ENCODE peak calls at places on chromosomes 4 and X, in ten cellular contexts. One of them, this sample, is unnamed.
A peak's percentile ranks its signal among the peaks of the same experiment; 100 is the strongest.

GRCh38 chr4:65671402-65671801 is 1.1 kb upstream of the EPHA5 start:
- DNase-seq in epithelial cell of prostate: no peak
- DNase-seq in caudate nucleus: no peak
- DNase-seq in right lobe of liver: no peak
- DNase-seq in psoas muscle: no peak
- DNase-seq in uterus: no peak
- DNase-seq in endodermal cell: no peak
- DNase-seq in mesendoderm: peak; percentile 8
- DNase-seq in right atrium auricular region: no peak
- DNase-seq in HL-60: no peak
- DNase-seq in this sample: no peak

GRCh38 chrX:154467556-154467955 is 9.5 kb downstream of the PLXNA3 start:
- DNase-seq in epithelial cell of prostate: no peak
- DNase-seq in caudate nucleus: no peak
- DNase-seq in right lobe of liver: peak; percentile 12
- DNase-seq in psoas muscle: no peak
- DNase-seq in uterus: no peak
- DNase-seq in endodermal cell: no peak
- DNase-seq in mesendoderm: no peak
- DNase-seq in right atrium auricular region: no peak
- DNase-seq in HL-60: no peak
- DNase-seq in this sample: no peak

GRCh38 chr4:137627938-137628460 is 95.7 kb upstream of the PCDH18 start:
- DNase-seq in epithelial cell of prostate: no peak
- DNase-seq in caudate nucleus: no peak
- DNase-seq in right lobe of liver: no peak
- DNase-seq in psoas muscle: no peak
- DNase-seq in uterus: no peak
- DNase-seq in endodermal cell: no peak
- DNase-seq in mesendoderm: no peak
- DNase-seq in right atrium auricular region: no peak
- DNase-seq in HL-60: no peak
- DNase-seq in this sample: no peak

GRCh38 chrX:107537815-107538214 is 88.4 kb downstream of the FRMPD3 start:
- DNase-seq in epithelial cell of prostate: peak; percentile 1
- DNase-seq in caudate nucleus: no peak
- DNase-seq in right lobe of liver: no peak
- DNase-seq in psoas muscle: no peak
- DNase-seq in uterus: no peak
- DNase-seq in endodermal cell: peak; percentile 89
- DNase-seq in mesendoderm: peak; percentile 67
- DNase-seq in right atrium auricular region: no peak
- DNase-seq in HL-60: peak; percentile 39
- DNase-seq in this sample: no peak

GRCh38 chr4:151983854-151984253 is 223.0 kb upstream of the GATB start:
- DNase-seq in epithelial cell of prostate: no peak
- DNase-seq in caudate nucleus: no peak
- DNase-seq in right lobe of liver: peak; percentile 21
- DNase-seq in psoas muscle: no peak
- DNase-seq in uterus: no peak
- DNase-seq in endodermal cell: no peak
- DNase-seq in mesendoderm: no peak
- DNase-seq in right atrium auricular region: no peak
- DNase-seq in HL-60: no peak
- DNase-seq in this sample: no peak

GRCh38 chr4:164613761-164614277 is 140.1 kb upstream of the SMIM31 start:
- DNase-seq in epithelial cell of prostate: no peak
- DNase-seq in caudate nucleus: no peak
- DNase-seq in right lobe of liver: no peak
- DNase-seq in psoas muscle: no peak
- DNase-seq in uterus: no peak
- DNase-seq in endodermal cell: no peak
- DNase-seq in mesendoderm: no peak
- DNase-seq in right atrium auricular region: no peak
- DNase-seq in HL-60: no peak
- DNase-seq in this sample: no peak

GRCh38 chrX:45077748-45078424 is 122.8 kb downstream of the DIPK2B start:
- DNase-seq in epithelial cell of prostate: no peak
- DNase-seq in caudate nucleus: no peak
- DNase-seq in right lobe of liver: no peak
- DNase-seq in psoas muscle: no peak
- DNase-seq in uterus: no peak
- DNase-seq in endodermal cell: no peak
- DNase-seq in mesendoderm: no peak
- DNase-seq in right atrium auricular region: no peak
- DNase-seq in HL-60: no peak
- DNase-seq in this sample: no peak

GRCh38 chrX:111041018-111041462 is 55.0 kb upstream of the PAK3 start:
- DNase-seq in epithelial cell of prostate: no peak
- DNase-seq in caudate nucleus: no peak
- DNase-seq in right lobe of liver: no peak
- DNase-seq in psoas muscle: no peak
- DNase-seq in uterus: no peak
- DNase-seq in endodermal cell: no peak
- DNase-seq in mesendoderm: no peak
- DNase-seq in right atrium auricular region: no peak
- DNase-seq in HL-60: peak; percentile 71
- DNase-seq in this sample: no peak

GRCh38 chrX:46918434-46918833 is 6.2 kb downstream of the JADE3 start:
- DNase-seq in epithelial cell of prostate: no peak
- DNase-seq in caudate nucleus: no peak
- DNase-seq in right lobe of liver: peak; percentile 23
- DNase-seq in psoas muscle: no peak
- DNase-seq in uterus: no peak
- DNase-seq in endodermal cell: no peak
- DNase-seq in mesendoderm: no peak
- DNase-seq in right atrium auricular region: no peak
- DNase-seq in HL-60: no peak
- DNase-seq in this sample: no peak

GRCh38 chrX:107207089-107207488 is 678 bp downstream of the DNAAF6 start:
- DNase-seq in epithelial cell of prostate: no peak
- DNase-seq in caudate nucleus: no peak
- DNase-seq in right lobe of liver: no peak
- DNase-seq in psoas muscle: no peak
- DNase-seq in uterus: no peak
- DNase-seq in endodermal cell: no peak
- DNase-seq in mesendoderm: no peak
- DNase-seq in right atrium auricular region: no peak
- DNase-seq in HL-60: no peak
- DNase-seq in this sample: no peak

GRCh38 chrX:68185161-68185560 is 248.1 kb downstream of the OPHN1 start:
- DNase-seq in epithelial cell of prostate: no peak
- DNase-seq in caudate nucleus: no peak
- DNase-seq in right lobe of liver: no peak
- DNase-seq in psoas muscle: no peak
- DNase-seq in uterus: no peak
- DNase-seq in endodermal cell: no peak
- DNase-seq in mesendoderm: no peak
- DNase-seq in right atrium auricular region: no peak
- DNase-seq in HL-60: no peak
- DNase-seq in this sample: no peak

GRCh38 chr4:70721747-70722146 is at the start of gene RUFY3:
- DNase-seq in epithelial cell of prostate: no peak
- DNase-seq in caudate nucleus: peak; percentile 74
- DNase-seq in right lobe of liver: no peak
- DNase-seq in psoas muscle: peak; percentile 26
- DNase-seq in uterus: peak; percentile 48
- DNase-seq in endodermal cell: no peak
- DNase-seq in mesendoderm: no peak
- DNase-seq in right atrium auricular region: no peak
- DNase-seq in HL-60: no peak
- DNase-seq in this sample: peak; percentile 74

GRCh38 chr4:148225639-148226038 is 216.6 kb downstream of the NR3C2 start:
- DNase-seq in epithelial cell of prostate: no peak
- DNase-seq in caudate nucleus: no peak
- DNase-seq in right lobe of liver: no peak
- DNase-seq in psoas muscle: no peak
- DNase-seq in uterus: no peak
- DNase-seq in endodermal cell: no peak
- DNase-seq in mesendoderm: no peak
- DNase-seq in right atrium auricular region: no peak
- DNase-seq in HL-60: no peak
- DNase-seq in this sample: no peak

DNA sequence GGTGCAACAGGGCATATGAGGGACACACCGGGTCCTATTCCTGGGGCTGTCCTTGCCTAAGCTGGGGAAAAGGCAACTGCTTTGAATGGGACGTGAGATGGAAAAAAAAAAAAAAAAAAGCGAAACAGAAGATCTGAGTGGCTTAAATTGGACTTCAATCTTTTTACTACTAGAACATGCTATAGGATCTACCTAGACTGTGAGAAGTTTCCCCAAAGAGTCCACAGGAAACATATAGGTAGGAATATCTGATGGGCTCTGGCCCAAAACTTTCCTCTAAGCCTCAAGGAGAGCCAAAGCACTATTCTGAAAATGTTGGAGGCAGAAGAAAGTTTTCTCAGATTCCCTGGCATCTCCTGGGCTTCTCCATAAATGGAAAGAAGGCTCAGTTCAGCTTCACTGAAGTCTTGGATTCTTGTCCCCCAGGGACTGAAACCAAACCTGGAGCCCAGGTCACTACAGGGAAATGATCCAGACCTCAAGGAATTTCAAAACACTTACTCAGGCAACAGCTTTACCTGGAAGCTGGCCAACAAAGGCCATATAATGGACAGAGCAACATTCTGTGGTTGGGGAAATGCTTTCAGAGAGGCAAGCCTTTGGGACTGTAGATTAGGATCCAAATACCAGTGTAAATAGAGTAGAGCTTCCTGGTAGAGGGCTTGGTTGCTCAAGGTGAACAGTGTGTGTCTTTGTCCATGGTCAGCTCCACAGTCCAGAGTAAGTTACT is 56.9 kb upstream of the PROM1 start:
- DNase-seq in epithelial cell of prostate: peak; percentile 79
- DNase-seq in caudate nucleus: no peak
- DNase-seq in right lobe of liver: no peak
- DNase-seq in psoas muscle: no peak
- DNase-seq in uterus: no peak
- DNase-seq in endodermal cell: peak; percentile 13
- DNase-seq in mesendoderm: no peak
- DNase-seq in right atrium auricular region: no peak
- DNase-seq in HL-60: no peak
- DNase-seq in this sample: no peak
- H3K27ac ChIP-seq in epithelial cell of prostate: no peak overlapping the region
- H3K27ac ChIP-seq in caudate nucleus: no peak overlapping the region
- H3K27ac ChIP-seq in right lobe of liver: no peak overlapping the region
- H3K27ac ChIP-seq in psoas muscle: no peak overlapping the region
- H3K27ac ChIP-seq in uterus: no peak overlapping the region
- H3K27ac ChIP-seq in endodermal cell: no peak overlapping the region
- H3K27ac ChIP-seq in mesendoderm: no peak overlapping the region
- H3K27ac ChIP-seq in right atrium auricular region: no peak overlapping the region
- H3K27ac ChIP-seq in HL-60: no peak overlapping the region
- H3K27ac ChIP-seq in this sample: no peak overlapping the region

GRCh38 chr4:144954224-144954623 is 143.8 kb downstream of the ANAPC10 start:
- DNase-seq in epithelial cell of prostate: no peak
- DNase-seq in caudate nucleus: no peak
- DNase-seq in right lobe of liver: no peak
- DNase-seq in psoas muscle: no peak
- DNase-seq in uterus: no peak
- DNase-seq in endodermal cell: peak; percentile 45
- DNase-seq in mesendoderm: no peak
- DNase-seq in right atrium auricular region: no peak
- DNase-seq in HL-60: no peak
- DNase-seq in this sample: no peak

DNA sequence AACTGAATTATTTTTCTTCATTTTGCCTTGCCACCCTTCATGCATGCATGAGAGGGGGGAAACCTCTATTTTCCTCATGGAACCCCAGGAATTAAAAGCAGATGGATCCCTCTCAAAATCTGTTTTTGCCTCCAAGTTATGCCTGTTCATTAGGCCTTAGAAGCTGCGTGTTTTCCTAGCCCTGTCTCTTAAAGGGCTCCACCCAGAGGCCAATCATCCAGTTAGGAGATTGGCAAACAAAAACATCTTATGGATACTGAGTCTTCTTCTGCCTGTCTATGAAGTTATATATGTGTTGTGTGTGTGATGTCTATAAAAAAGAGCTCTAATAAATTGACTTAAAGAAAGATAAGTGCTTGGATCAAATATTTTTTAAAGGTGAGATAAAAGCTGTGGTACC is 142.9 kb downstream of the ANAPC10 start:
- DNase-seq in epithelial cell of prostate: no peak
- DNase-seq in caudate nucleus: no peak
- DNase-seq in right lobe of liver: no peak
- DNase-seq in psoas muscle: no peak
- DNase-seq in uterus: no peak
- DNase-seq in endodermal cell: no peak
- DNase-seq in mesendoderm: no peak
- DNase-seq in right atrium auricular region: no peak
- DNase-seq in HL-60: no peak
- DNase-seq in this sample: no peak
- H3K27ac ChIP-seq in epithelial cell of prostate: no peak overlapping the region
- H3K27ac ChIP-seq in caudate nucleus: no peak overlapping the region
- H3K27ac ChIP-seq in right lobe of liver: no peak overlapping the region
- H3K27ac ChIP-seq in psoas muscle: no peak overlapping the region
- H3K27ac ChIP-seq in uterus: no peak overlapping the region
- H3K27ac ChIP-seq in endodermal cell: no peak overlapping the region
- H3K27ac ChIP-seq in mesendoderm: no peak overlapping the region
- H3K27ac ChIP-seq in right atrium auricular region: no peak overlapping the region
- H3K27ac ChIP-seq in HL-60: no peak overlapping the region
- H3K27ac ChIP-seq in this sample: no peak overlapping the region

DNA sequence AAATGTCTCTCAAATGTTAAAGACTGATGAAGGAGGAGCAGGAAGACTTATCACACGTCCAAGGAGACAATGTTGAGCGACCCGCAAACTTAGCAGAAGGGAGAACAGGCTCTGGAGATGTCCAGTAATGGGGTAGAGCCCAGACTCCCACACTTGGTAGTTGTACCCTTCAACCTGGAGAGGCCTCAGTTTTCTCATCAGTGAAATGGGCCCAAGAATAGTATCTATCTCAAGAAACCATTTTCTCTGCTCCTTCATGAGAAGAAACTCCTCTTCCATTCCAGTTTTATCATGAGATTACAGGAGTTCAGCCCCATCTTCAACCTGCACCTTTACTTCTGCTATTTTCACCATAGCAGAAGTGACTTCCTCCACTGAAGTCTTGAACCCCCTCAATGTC is 169.9 kb downstream of the DHRSX start:
- DNase-seq in epithelial cell of prostate: no peak
- DNase-seq in caudate nucleus: no peak
- DNase-seq in right lobe of liver: no peak
- DNase-seq in psoas muscle: no peak
- DNase-seq in uterus: no peak
- DNase-seq in endodermal cell: no peak
- DNase-seq in mesendoderm: no peak
- DNase-seq in right atrium auricular region: no peak
- DNase-seq in HL-60: no peak
- DNase-seq in this sample: no peak
- H3K27ac ChIP-seq in epithelial cell of prostate: no peak overlapping the region
- H3K27ac ChIP-seq in caudate nucleus: no peak overlapping the region
- H3K27ac ChIP-seq in right lobe of liver: no peak overlapping the region
- H3K27ac ChIP-seq in psoas muscle: no peak overlapping the region
- H3K27ac ChIP-seq in uterus: no peak overlapping the region
- H3K27ac ChIP-seq in endodermal cell: no peak overlapping the region
- H3K27ac ChIP-seq in mesendoderm: no peak overlapping the region
- H3K27ac ChIP-seq in right atrium auricular region: no peak overlapping the region
- H3K27ac ChIP-seq in HL-60: no peak overlapping the region
- H3K27ac ChIP-seq in this sample: no peak overlapping the region

DNA sequence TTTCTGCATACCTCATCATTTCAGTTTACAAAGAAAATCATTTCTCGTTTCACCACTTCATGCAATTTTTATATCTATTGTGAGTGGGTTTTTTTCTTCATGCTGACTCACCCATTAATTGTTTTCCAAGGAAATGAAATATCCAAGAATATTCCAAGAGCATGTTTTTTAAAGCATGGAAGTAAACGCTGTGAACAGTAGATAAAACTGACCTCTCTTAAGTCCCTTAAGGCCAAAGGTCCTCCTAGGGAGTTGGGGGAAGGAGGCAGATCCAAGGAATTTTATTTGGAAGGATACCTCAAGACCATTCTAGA is 2.6 kb upstream of the APBB2 start:
- DNase-seq in epithelial cell of prostate: no peak
- DNase-seq in caudate nucleus: no peak
- DNase-seq in right lobe of liver: no peak
- DNase-seq in psoas muscle: no peak
- DNase-seq in uterus: no peak
- DNase-seq in endodermal cell: no peak
- DNase-seq in mesendoderm: no peak
- DNase-seq in right atrium auricular region: no peak
- DNase-seq in HL-60: no peak
- DNase-seq in this sample: no peak
- H3K27ac ChIP-seq in epithelial cell of prostate: peak overlapping the region; percentile 90
- H3K27ac ChIP-seq in caudate nucleus: peak overlapping the region; percentile 88
- H3K27ac ChIP-seq in right lobe of liver: peak overlapping the region; percentile 87
- H3K27ac ChIP-seq in psoas muscle: peak overlapping the region; percentile 74
- H3K27ac ChIP-seq in uterus: peak overlapping the region; percentile 87
- H3K27ac ChIP-seq in endodermal cell: peak overlapping the region; percentile 85
- H3K27ac ChIP-seq in mesendoderm: no peak overlapping the region
- H3K27ac ChIP-seq in right atrium auricular region: peak overlapping the region; percentile 96
- H3K27ac ChIP-seq in HL-60: no peak overlapping the region
- H3K27ac ChIP-seq in this sample: no peak overlapping the region

This sample was measured in substantia nigra.